ENCODE peak calls at places on chromosomes 11 and 22, in ten cellular contexts. Q is hepatocyte; M is adrenal gland; E is heart right ventricle; C is lower lobe of right lung; K is adipocyte; S is CD8-positive, alpha-beta T cell; O is lung; J is right lobe of liver; N is iPS DF 6.9. V is an unnamed sample. For H3K27me3, the result is how much of the 10 kb centered on the place peaks cover.

GRCh38 chr11:117200813-117201515 is 1.8 kb downstream of the TAGLN start:
- DNase-seq in S (no peak), O (no peak), Q (no peak), E (no peak), J (peak), N (no peak), M (no peak), K (peak), C (no peak), V (no peak)

GRCh38 chr11:44611687-44612437 is 46.4 kb downstream of the CD82 start:
- DNase-seq in C (no peak), J (no peak), K (no peak), N (no peak), M (no peak), S (peak), E (peak), O (no peak), Q (no peak), V (no peak)

GRCh38 chr11:108223449-108224149 is 732 bp downstream of the ATM start:
- DNase-seq in S (no peak), M (peak), Q (no peak), C (no peak), N (no peak), J (no peak), K (peak), E (no peak), O (no peak), V (no peak)

GRCh38 chr22:39643311-39644083 is 72.9 kb downstream of the CACNA1I start:
- DNase-seq in E (no peak), M (peak), J (no peak), N (no peak), O (no peak), S (no peak), K (no peak), Q (no peak), C (no peak), V (no peak)

GRCh38 chr11:64244107-64244506 is 2.6 kb downstream of the PPP1R14B start:
- DNase-seq in M (no peak), C (no peak), E (no peak), Q (no peak), J (no peak), K (no peak), N (no peak), S (no peak), O (no peak), V (no peak)

GRCh38 chr11:100892886-100893285 is 205.8 kb downstream of the ARHGAP42 start:
- DNase-seq in N (no peak), K (no peak), S (no peak), Q (no peak), M (no peak), E (no peak), O (no peak), J (no peak), C (no peak), V (no peak)

GRCh38 chr11:41451011-41451410 is 8.4 kb downstream of the LRRC4C start:
- DNase-seq in J (no peak), K (no peak), O (no peak), N (no peak), C (no peak), Q (no peak), M (no peak), E (no peak), S (no peak), V (no peak)

GRCh38 chr22:43628253-43628649 is 183.9 kb downstream of the EFCAB6 start:
- DNase-seq in J (no peak), E (no peak), C (no peak), N (no peak), O (no peak), Q (no peak), M (no peak), K (no peak), S (no peak), V (no peak)

GRCh38 chr11:69280994-69281393 is 13.0 kb upstream of the MYEOV start:
- DNase-seq in E (no peak), J (no peak), N (no peak), S (no peak), K (peak), Q (peak), C (no peak), M (peak), O (peak), V (peak)

GRCh38 chr22:22031183-22031560 is 48.6 kb upstream of the TOP3B start:
- DNase-seq in N (no peak), C (no peak), J (no peak), O (no peak), Q (no peak), E (no peak), K (no peak), M (no peak), S (no peak), V (no peak)

GRCh38 chr22:22026157-22026831 is 43.7 kb upstream of the TOP3B start:
- DNase-seq in E (no peak), O (no peak), C (no peak), J (no peak), K (no peak), N (no peak), S (no peak), M (no peak), Q (no peak), V (no peak)

GRCh38 chr22:22030493-22031182 is 48.1 kb upstream of the TOP3B start:
- DNase-seq in S (no peak), M (no peak), E (no peak), O (no peak), C (no peak), J (no peak), K (no peak), Q (peak), N (peak), V (peak)

GRCh38 chr22:22025320-22026156 is 43.0 kb upstream of the TOP3B start:
- DNase-seq in J (no peak), S (no peak), E (no peak), N (no peak), C (no peak), Q (no peak), O (no peak), K (no peak), M (no peak), V (no peak)

GRCh38 chr22:22027955-22028354 is 45.4 kb upstream of the TOP3B start:
- DNase-seq in S (no peak), M (no peak), N (no peak), J (no peak), K (no peak), C (no peak), Q (no peak), E (no peak), O (no peak), V (no peak)
- H3K27me3 ChIP-seq in S (under half), M (under half), N (under half), J (under half), K (under half), C (under half), Q (under half), E (under half), O (under half), V (under half)

GRCh38 chr22:30302810-30303138 is 13.5 kb upstream of the CASTOR1 start:
- DNase-seq in M (no peak), Q (no peak), C (no peak), N (no peak), E (no peak), O (no peak), S (no peak), K (no peak), J (no peak), V (no peak)
- H3K4me3 ChIP-seq in M (no peak), Q (no peak), C (no peak), N (no peak), E (no peak), O (no peak), S (no peak), K (no peak), J (no peak), V (no peak)

GRCh38 chr11:70594031-70594430 is 195.7 kb downstream of the CTTN start:
- DNase-seq in J (peak), Q (no peak), K (no peak), E (no peak), M (no peak), N (no peak), S (no peak), O (no peak), C (no peak), V (no peak)

GRCh38 chr11:70595016-70595415 is 196.7 kb downstream of the CTTN start:
- DNase-seq in Q (no peak), S (no peak), M (no peak), E (no peak), C (no peak), O (no peak), J (peak), K (no peak), N (no peak), V (no peak)

GRCh38 chr11:70595452-70595851 is 197.1 kb downstream of the CTTN start:
- DNase-seq in O (no peak), K (no peak), M (no peak), Q (no peak), N (no peak), E (no peak), J (peak), S (no peak), C (no peak), V (peak)

GRCh38 chr11:70592641-70593165 is 194.4 kb downstream of the CTTN start:
- DNase-seq in Q (no peak), C (no peak), O (no peak), E (no peak), S (no peak), N (no peak), M (no peak), J (peak), K (no peak), V (no peak)

GRCh38 chr11:70593446-70593983 is 195.2 kb downstream of the CTTN start:
- DNase-seq in Q (no peak), C (no peak), M (no peak), E (no peak), J (peak), O (no peak), N (no peak), K (no peak), S (no peak), V (no peak)
- H3K27me3 ChIP-seq in Q (under half), C (under half), M (under half), E (under half), J (under half), O (under half), N (under half), K (under half), S (under half), V (under half)

DNA sequence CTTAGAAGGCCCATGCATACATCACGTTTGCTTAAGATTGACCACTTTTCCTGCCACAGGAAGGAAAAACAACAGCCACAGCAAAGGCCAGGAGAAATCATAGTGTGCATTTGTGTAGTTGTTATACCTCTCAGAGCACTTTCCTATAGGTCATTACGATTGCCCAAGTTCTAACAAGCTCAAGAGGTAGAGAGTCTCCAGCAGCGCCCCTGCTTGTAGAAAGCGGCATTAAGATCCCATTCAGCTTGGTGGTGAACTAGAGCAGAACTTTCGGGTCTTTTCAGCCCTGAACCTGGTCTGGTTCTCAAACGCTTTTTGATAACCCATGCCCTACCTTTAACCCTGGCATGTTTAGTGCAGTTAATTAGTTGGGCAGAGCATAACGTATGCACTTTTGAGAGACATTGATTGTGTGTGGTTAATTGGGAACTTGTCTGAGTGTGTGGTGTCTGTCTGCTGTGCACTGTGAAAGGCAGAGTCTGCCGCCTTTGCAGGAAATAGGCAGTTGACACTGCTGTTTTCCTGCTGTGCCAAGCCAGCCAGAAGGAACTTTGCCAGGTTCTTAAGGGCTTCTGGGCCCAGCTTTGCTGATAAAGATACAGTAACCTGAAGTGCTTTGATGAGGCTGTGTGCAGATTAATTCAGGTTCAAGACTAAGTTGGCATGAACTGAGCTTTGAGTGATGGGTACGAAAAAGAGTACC is 109.9 kb upstream of the CLMP start:
- DNase-seq in Q (no peak), S (no peak), K (no peak), M (no peak), E (no peak), J (no peak), O (peak), N (no peak), C (no peak), V (no peak)
- H3K4me3 ChIP-seq in Q (no peak), S (no peak), K (no peak), M (no peak), E (no peak), J (no peak), O (no peak), N (no peak), C (no peak), V (no peak)

GRCh38 chr11:827146-827860 is 416 bp upstream of the CRACR2B start:
- DNase-seq in N (no peak), K (no peak), S (no peak), O (peak), J (no peak), M (no peak), Q (peak), C (no peak), E (no peak), V (no peak)
- H3K27me3 ChIP-seq in N (under half), K (under half), S (under half), O (under half), J (under half), M (under half), Q (under half), C (under half), E (under half), V (under half)

GRCh38 chr22:31588970-31589675 is 72.9 kb downstream of the PISD start:
- DNase-seq in E (no peak), S (no peak), O (no peak), Q (peak), N (no peak), M (no peak), K (no peak), C (no peak), J (peak), V (no peak)
- H3K4me3 ChIP-seq in E (no peak), S (no peak), O (no peak), Q (no peak), N (no peak), M (no peak), K (no peak), C (no peak), J (no peak), V (no peak)

GRCh38 chr22:50064453-50064852 is 6.4 kb upstream of the TTLL8 start:
- DNase-seq in J (no peak), S (no peak), O (no peak), Q (no peak), M (no peak), K (no peak), N (no peak), E (no peak), C (no peak), V (no peak)
- H3K27me3 ChIP-seq in J (under half), S (under half), O (under half), Q (under half), M (under half), K (under half), N (under half), E (under half), C (under half), V (under half)

V was measured in MG63.